ENCODE peak calls at places on chromosome 16, in ten cellular contexts. F is A549, P is gastrocnemius medialis, A is IMR-90, D is ovary, N is right atrium auricular region, S is AG09319, E is fibroblast of pulmonary artery, O is left ventricle myocardium inferior, I is thoracic aorta. Y is an unnamed sample.

GRCh38 chr16:20004931-20005330 is 68.8 kb downstream of the GPR139 start:
- DNase-seq in P (no peak), D (no peak), I (no peak), E (no peak), N (no peak), S (no peak), A (no peak), O (no peak), F (no peak), Y (no peak)

GRCh38 chr16:3963203-3963602 is 82.7 kb upstream of the CREBBP start:
- DNase-seq in E (no peak), A (no peak), I (no peak), F (no peak), P (no peak), S (no peak), O (no peak), N (no peak), D (no peak), Y (no peak)

GRCh38 chr16:13957197-13958078 is 37.5 kb downstream of the ERCC4 start:
- DNase-seq in N (peak; percentile 91), O (peak; percentile 41), A (peak; percentile 95), E (peak; percentile 87), S (peak; percentile 94), I (no peak), F (peak; percentile 99), P (peak; percentile 52), D (peak; percentile 71), Y (peak; percentile 11)

GRCh38 chr16:66473654-66474519 is 46.8 kb downstream of the BEAN1 start:
- DNase-seq in S (no peak), A (no peak), E (no peak), D (no peak), P (no peak), F (no peak), O (no peak), I (no peak), N (no peak), Y (no peak)

GRCh38 chr16:47581114-47581513 is 120.0 kb downstream of the PHKB start:
- DNase-seq in S (no peak), O (no peak), I (no peak), E (peak; percentile 6), D (no peak), F (peak; percentile 26), P (no peak), N (no peak), A (no peak), Y (no peak)

GRCh38 chr16:75452464-75453190 is 11.9 kb downstream of the TMEM170A start:
- DNase-seq in I (no peak), E (no peak), P (no peak), A (no peak), S (no peak), N (no peak), D (no peak), F (no peak), O (no peak), Y (no peak)

GRCh38 chr16:12419987-12420386 is 383.7 kb downstream of the CPPED1 start:
- DNase-seq in P (no peak), A (no peak), I (no peak), D (no peak), S (no peak), N (no peak), F (no peak), E (no peak), O (no peak), Y (no peak)

GRCh38 chr16:24036614-24037013 is 200.8 kb downstream of the PRKCB start:
- DNase-seq in D (no peak), A (peak; percentile 33), S (peak; percentile 0), F (peak; percentile 48), N (no peak), O (no peak), P (no peak), I (no peak), E (peak; percentile 59), Y (peak; percentile 63)

GRCh38 chr16:80899804-80900592 is 95.6 kb upstream of the CDYL2 start:
- DNase-seq in P (peak; percentile 33), O (peak; percentile 86), A (peak; percentile 76), E (peak; percentile 97), F (peak; percentile 36), S (peak; percentile 30), D (peak; percentile 51), I (peak; percentile 82), N (peak; percentile 88), Y (no peak)

GRCh38 chr16:78022347-78022746 is at the start of gene CLEC3A:
- DNase-seq in A (no peak), D (no peak), O (no peak), E (no peak), N (no peak), S (no peak), I (no peak), F (no peak), P (no peak), Y (no peak)

GRCh38 chr16:68022278-68022727 is 729 bp downstream of the DDX28 start:
- DNase-seq in N (no peak), A (no peak), P (no peak), I (no peak), S (no peak), O (no peak), E (no peak), F (no peak), D (peak; percentile 25), Y (no peak)

GRCh38 chr16:10355589-10355988 is 30.3 kb upstream of the ATF7IP2 start:
- DNase-seq in S (no peak), E (no peak), I (no peak), N (no peak), F (no peak), A (no peak), O (no peak), P (no peak), D (no peak), Y (no peak)

GRCh38 chr16:82027629-82028035 is 7.4 kb upstream of the HSD17B2 start:
- DNase-seq in F (no peak), S (no peak), P (no peak), I (no peak), E (no peak), O (no peak), N (no peak), D (no peak), A (no peak), Y (no peak)

GRCh38 chr16:23528635-23529016 is 18.3 kb upstream of the GGA2 start:
- DNase-seq in N (no peak), P (no peak), S (no peak), A (no peak), F (no peak), D (no peak), I (no peak), E (no peak), O (no peak), Y (no peak)

GRCh38 chr16:81237282-81237681 is 1.2 kb upstream of the BCO1 start:
- DNase-seq in O (peak; percentile 76), I (no peak), A (no peak), F (no peak), P (peak; percentile 84), N (peak; percentile 60), S (no peak), D (no peak), E (peak; percentile 7), Y (no peak)

DNA sequence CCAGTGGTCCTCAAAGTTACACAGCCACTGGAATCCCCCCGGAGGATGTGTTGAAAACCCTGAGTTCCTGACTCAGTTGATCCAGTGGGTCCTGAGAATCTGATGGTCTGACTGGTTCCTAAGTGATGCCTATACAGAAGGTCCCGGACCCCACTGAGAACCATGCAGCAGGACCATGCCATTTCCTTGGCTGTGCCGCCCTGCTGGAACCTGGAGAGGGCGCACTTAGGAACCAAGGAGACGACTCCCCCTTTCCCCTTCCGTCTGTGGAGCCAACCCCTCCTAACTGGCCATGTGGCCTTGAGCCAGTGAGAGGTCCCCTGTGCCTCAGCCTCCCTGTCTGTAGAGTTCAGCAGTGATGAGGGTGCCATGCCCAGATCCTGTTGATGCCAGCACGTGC is 22.0 kb downstream of the C16orf74 start:
- DNase-seq in S (no peak), E (no peak), F (no peak), D (no peak), N (no peak), A (no peak), O (no peak), I (no peak), P (no peak), Y (no peak)
- TF ChIP-seq CTCF in S (no peak), E (peak; percentile 33), F (no peak), D (no peak), N (no peak), A (peak; percentile 20), O (no peak), I (no peak), P (no peak), Y (no peak)

GRCh38 chr16:87233928-87234327 is 83.3 kb downstream of the C16orf95 start:
- DNase-seq in N (no peak), A (peak; percentile 53), S (no peak), F (peak; percentile 36), P (no peak), O (no peak), D (no peak), E (peak; percentile 57), I (no peak), Y (no peak)
- TF ChIP-seq CTCF in N (no peak), A (peak; percentile 50), S (peak; percentile 35), F (no peak), P (no peak), O (no peak), D (no peak), E (peak; percentile 45), I (no peak), Y (peak; percentile 22)

GRCh38 chr16:84574191-84574590 is 43.7 kb downstream of the COTL1 start:
- DNase-seq in E (no peak), N (no peak), I (no peak), P (no peak), S (no peak), O (no peak), A (no peak), F (no peak), D (no peak), Y (no peak)
- TF ChIP-seq CTCF in E (no peak), N (no peak), I (no peak), P (no peak), S (no peak), O (no peak), A (no peak), F (no peak), D (no peak), Y (no peak)

GRCh38 chr16:85965125-85965524 is 66.2 kb downstream of the IRF8 start:
- DNase-seq in I (no peak), F (no peak), P (no peak), D (no peak), A (no peak), O (no peak), S (no peak), N (no peak), E (no peak), Y (no peak)

GRCh38 chr16:85959686-85960085 is 60.7 kb downstream of the IRF8 start:
- DNase-seq in E (no peak), N (no peak), F (no peak), O (no peak), A (no peak), D (no peak), I (no peak), S (no peak), P (no peak), Y (no peak)

GRCh38 chr16:85963746-85964370 is 64.9 kb downstream of the IRF8 start:
- DNase-seq in D (peak; percentile 36), O (peak; percentile 66), A (no peak), I (no peak), N (peak; percentile 65), S (no peak), E (peak; percentile 33), F (no peak), P (no peak), Y (no peak)

GRCh38 chr16:85960486-85961046 is 61.6 kb downstream of the IRF8 start:
- DNase-seq in N (no peak), E (no peak), P (no peak), S (no peak), A (no peak), O (no peak), I (no peak), D (no peak), F (no peak), Y (no peak)

GRCh38 chr16:85961988-85962915 is 63.3 kb downstream of the IRF8 start:
- DNase-seq in E (no peak), N (no peak), F (peak; percentile 27), A (no peak), S (no peak), O (no peak), D (no peak), I (no peak), P (no peak), Y (no peak)
- TF ChIP-seq CTCF in E (no peak), N (no peak), F (no peak), A (no peak), S (no peak), O (no peak), D (no peak), I (no peak), P (no peak), Y (no peak)

Y was measured in nephron progenitor cell.